ENCODE peak calls at places on chromosomes 1 and 21, in four cellular contexts. W is activated CD4-positive, alpha-beta T cell treated with anti-CD3 and anti-CD28 coated beads for 24 hours; H is fibroblast of the conjunctiva; R is NCI-H510A treated with DMSO at 0.1 percent for 48 hours. M is an unnamed sample.
A peak's percentile ranks its signal among the peaks of the same experiment; 100 is the strongest.

GRCh38 chr21:32712043-32712442 is 15.8 kb downstream of the SYNJ1 start:
- DNase-seq in H (no peak), R (no peak), W (no peak), M (no peak)

GRCh38 chr1:9280015-9280860 is 12.5 kb upstream of the SPSB1 start:
- DNase-seq in H (peak; percentile 92), W (peak; percentile 42), R (peak; percentile 65), M (no peak)

GRCh38 chr1:207644852-207645631 is at the start of gene CR1L:
- DNase-seq in W (peak; percentile 68), H (peak; percentile 18), R (peak; percentile 72), M (no peak)

GRCh38 chr1:39230261-39231190 is 26.0 kb downstream of the MACF1 start:
- DNase-seq in H (no peak), W (no peak), R (no peak), M (no peak)

GRCh38 chr1:24074817-24075725 is 36.9 kb downstream of the MYOM3 start:
- DNase-seq in W (no peak), R (no peak), H (no peak), M (no peak)

GRCh38 chr1:220219865-220220698 is 52.2 kb downstream of the RAB3GAP2 start:
- DNase-seq in H (no peak), R (no peak), W (no peak), M (no peak)

GRCh38 chr1:213994888-213995287 is 7.1 kb downstream of the PROX1 start:
- DNase-seq in R (no peak), H (no peak), W (no peak), M (peak; percentile 60)

GRCh38 chr1:113027449-113027848 is 45.5 kb upstream of the LRIG2 start:
- DNase-seq in R (no peak), W (no peak), H (no peak), M (no peak)

GRCh38 chr1:153532769-153533599 is 2.8 kb downstream of the S100A6 start:
- DNase-seq in H (peak; percentile 88), R (peak; percentile 81), W (peak; percentile 69), M (no peak)

GRCh38 chr1:56473582-56474270 is 105.6 kb downstream of the PLPP3 start:
- DNase-seq in R (no peak), H (no peak), W (no peak), M (no peak)

GRCh38 chr1:31689821-31690220 is 14.0 kb downstream of the COL16A1 start:
- DNase-seq in H (peak; percentile 78), W (no peak), R (no peak), M (no peak)

GRCh38 chr1:48493970-48494769 is 22.2 kb upstream of the SPATA6 start:
- DNase-seq in R (no peak), W (no peak), H (peak; percentile 94), M (peak; percentile 34)

GRCh38 chr1:88462481-88463261 is 221.4 kb upstream of the PKN2 start:
- DNase-seq in W (no peak), H (no peak), R (peak; percentile 83), M (peak; percentile 71)

GRCh38 chr1:170494369-170494768 is 37.6 kb upstream of the GORAB start:
- DNase-seq in R (no peak), W (no peak), H (no peak), M (peak; percentile 21)

GRCh38 chr1:242847390-242847993 is 323.0 kb upstream of the PLD5 start:
- DNase-seq in H (no peak), W (no peak), R (no peak), M (no peak)

GRCh38 chr21:35401476-35401875 is 352.4 kb upstream of the RUNX1 start:
- DNase-seq in R (no peak), W (no peak), H (no peak), M (no peak)

GRCh38 chr1:159867322-159868064 is 5.0 kb upstream of the VSIG8 start:
- DNase-seq in R (peak; percentile 95), H (no peak), W (no peak), M (peak; percentile 96)

GRCh38 chr1:93615201-93616150 is 66.2 kb downstream of the BCAR3 start:
- DNase-seq in W (peak; percentile 47), R (no peak), H (peak; percentile 67), M (no peak)

GRCh38 chr1:226993676-226994356 is 53.7 kb downstream of the COQ8A start:
- DNase-seq in R (no peak), H (no peak), W (no peak), M (no peak)

GRCh38 chr1:12505176-12505575 is 112.8 kb downstream of the DHRS3 start:
- DNase-seq in W (no peak), R (no peak), H (no peak), M (no peak)

GRCh38 chr1:57010511-57010910 is 44.7 kb upstream of the C8B start:
- DNase-seq in R (no peak), H (no peak), W (no peak), M (no peak)

GRCh38 chr1:7458946-7459345 is 312.1 kb upstream of the VAMP3 start:
- DNase-seq in W (no peak), R (no peak), H (no peak), M (no peak)

GRCh38 chr1:67484492-67484891 is 54.3 kb upstream of the SERBP1 start:
- DNase-seq in H (peak; percentile 20), W (no peak), R (no peak), M (no peak)

GRCh38 chr1:154326546-154327465 is 1.5 kb downstream of the ATP8B2 start:
- DNase-seq in R (no peak), H (peak; percentile 94), W (no peak), M (no peak)

GRCh38 chr1:93734999-93735398 is 53.4 kb upstream of the BCAR3 start:
- DNase-seq in H (no peak), R (no peak), W (no peak), M (no peak)

GRCh38 chr1:106793686-106794085 is 262.8 kb upstream of the PRMT6 start:
- DNase-seq in W (no peak), R (peak; percentile 6), H (no peak), M (peak; percentile 85)

GRCh38 chr1:87642581-87643129 is 314.0 kb downstream of the LMO4 start:
- DNase-seq in W (no peak), R (peak; percentile 50), H (no peak), M (peak; percentile 99)

GRCh38 chr1:217917277-217917887 is 286.2 kb downstream of the SPATA17 start:
- DNase-seq in H (no peak), R (no peak), W (no peak), M (no peak)

GRCh38 chr1:10257851-10258250 is 47.5 kb downstream of the KIF1B start:
- DNase-seq in W (no peak), H (no peak), R (no peak), M (no peak)

GRCh38 chr1:230541306-230541705 is 101.0 kb upstream of the COG2 start:
- DNase-seq in H (no peak), R (no peak), W (no peak), M (no peak)

GRCh38 chr1:214518387-214518786 is 33.0 kb downstream of the PTPN14 start:
- DNase-seq in W (no peak), H (no peak), R (no peak), M (no peak)

GRCh38 chr1:225842788-225843425 is 33.0 kb downstream of the EPHX1 start:
- DNase-seq in R (no peak), W (no peak), H (no peak), M (no peak)

GRCh38 chr1:211791979-211792378 is 38.6 kb downstream of the LPGAT1 start:
- DNase-seq in H (no peak), R (no peak), W (no peak), M (no peak)